ENCODE peak calls at places on chromosome 20, in four cellular contexts. U is A172; Y is activated naive CD4-positive, alpha-beta T cell treated with anti-CD3 and anti-CD28 coated beads, Interleukin-2, amount 10 ng/mL, durations not matched to agents 7 days and 5 days; H is Kasumi-1. A is an unnamed sample.

GRCh38 chr20:41247523-41248370 is 69.8 kb downstream of the ZHX3 start:
- DNase-seq in U (no peak), H (no peak), Y (no peak), A (no peak)

GRCh38 chr20:47620808-47621805 is 119.4 kb downstream of the NCOA3 start:
- DNase-seq in Y (peak), H (peak), U (peak), A (no peak)

GRCh38 chr20:12156252-12156651 is 238.6 kb downstream of the BTBD3 start:
- DNase-seq in H (no peak), U (no peak), Y (no peak), A (no peak)

GRCh38 chr20:52402950-52403349 is 211.4 kb upstream of the ZFP64 start:
- DNase-seq in U (no peak), Y (no peak), H (no peak), A (no peak)

GRCh38 chr20:49631856-49632418 is 64.0 kb upstream of the PTGIS start:
- DNase-seq in H (no peak), U (no peak), Y (no peak), A (no peak)

GRCh38 chr20:63847374-63848002 is 13.8 kb upstream of the ABHD16B start:
- DNase-seq in H (peak), Y (no peak), U (peak), A (no peak)

GRCh38 chr20:63092660-63093215 is 86.0 kb upstream of the BHLHE23 start:
- DNase-seq in U (no peak), Y (peak), H (no peak), A (no peak)

GRCh38 chr20:60372282-60372681 is 414.1 kb downstream of the CDH26 start:
- DNase-seq in Y (no peak), U (no peak), H (no peak), A (no peak)

GRCh38 chr20:24048014-24048611 is 59.5 kb upstream of the GGTLC1 start:
- DNase-seq in H (no peak), U (no peak), Y (no peak), A (no peak)

GRCh38 chr20:12596863-12597262 is 411.9 kb upstream of the SPTLC3 start:
- DNase-seq in H (no peak), U (no peak), Y (no peak), A (no peak)

GRCh38 chr20:39716796-39717341 is 754.7 kb downstream of the DHX35 start:
- DNase-seq in Y (no peak), U (no peak), H (no peak), A (no peak)

GRCh38 chr20:4973330-4974097 is 27.8 kb downstream of the SLC23A2 start:
- DNase-seq in U (no peak), Y (peak), H (peak), A (peak)

GRCh38 chr20:58542411-58543095 is 27.4 kb upstream of the APCDD1L start:
- DNase-seq in Y (no peak), U (peak), H (no peak), A (peak)

GRCh38 chr20:45944151-45944964 is 9.9 kb downstream of the PCIF1 start:
- DNase-seq in U (peak), H (no peak), Y (no peak), A (no peak)

GRCh38 chr20:53668981-53669380 is 75.3 kb upstream of the ZNF217 start:
- DNase-seq in Y (no peak), H (no peak), U (no peak), A (peak)

GRCh38 chr20:24102290-24102689 is 113.7 kb upstream of the GGTLC1 start:
- DNase-seq in U (peak), H (peak), Y (peak), A (peak)

GRCh38 chr20:32124916-32125454 is 15.5 kb downstream of the TM9SF4 start:
- DNase-seq in Y (no peak), U (no peak), H (no peak), A (no peak)

GRCh38 chr20:50385733-50386640 is 124.2 kb upstream of the PTPN1 start:
- DNase-seq in H (peak), U (no peak), Y (peak), A (no peak)

GRCh38 chr20:22771706-22772105 is 187.3 kb upstream of the FOXA2 start:
- DNase-seq in Y (no peak), U (no peak), H (no peak), A (no peak)

GRCh38 chr20:44137210-44137781 is 49.7 kb downstream of the JPH2 start:
- DNase-seq in U (peak), H (no peak), Y (no peak), A (no peak)

GRCh38 chr20:61976275-61976649 is 89.4 kb downstream of the TAF4 start:
- DNase-seq in H (no peak), Y (no peak), U (no peak), A (no peak)

GRCh38 chr20:10864076-10864672 is 190.4 kb upstream of the JAG1 start:
- DNase-seq in H (no peak), U (peak), Y (no peak), A (no peak)

GRCh38 chr20:208937-209566 is 18.0 kb upstream of the DEFB129 start:
- DNase-seq in H (peak), Y (peak), U (peak), A (no peak)

GRCh38 chr20:3760980-3761379 is 6.6 kb downstream of the ADISSP start:
- DNase-seq in H (no peak), U (no peak), Y (no peak), A (no peak)

GRCh38 chr20:6629564-6629963 is 137.9 kb upstream of the BMP2 start:
- DNase-seq in H (no peak), U (no peak), Y (no peak), A (no peak)

GRCh38 chr20:58233881-58234528 is 5.6 kb upstream of the ANKRD60 start:
- DNase-seq in U (no peak), H (no peak), Y (peak), A (no peak)

A was measured in left lobe of liver.